ENCODE peak calls at places on chromosomes 11 and 22, in nine cellular contexts. H is PC-9; Y is AG04449; Q is uterus; A is Peyer's patch; E is glutamatergic neuron; U is bronchial epithelial cell; S is CD8-positive, alpha-beta T cell; P is IMR-90. G is an unnamed sample.

GRCh38 chr11:81915045-81915444 is 818.6 kb downstream of the FAM181B start:
- DNase-seq in E (no peak), Q (no peak), S (no peak), P (no peak), Y (no peak), A (no peak), U (no peak), H (no peak), G (no peak)

GRCh38 chr11:70540196-70540595 is 141.9 kb downstream of the CTTN start:
- DNase-seq in Y (no peak), A (peak), S (no peak), P (no peak), E (peak), H (no peak), U (no peak), Q (no peak), G (no peak)

GRCh38 chr11:88348870-88349269 is 11.3 kb upstream of the CTSC start:
- DNase-seq in Y (no peak), A (no peak), U (no peak), S (no peak), Q (no peak), E (no peak), P (peak), H (no peak), G (no peak)

GRCh38 chr11:123166095-123166559 is 28.9 kb downstream of the CLMP start:
- DNase-seq in P (peak), U (peak), E (peak), S (no peak), H (no peak), Q (peak), A (peak), Y (peak), G (no peak)

GRCh38 chr11:32266611-32267010 is 168.7 kb downstream of the WT1 start:
- DNase-seq in Q (no peak), Y (no peak), H (no peak), E (no peak), A (no peak), U (no peak), S (no peak), P (peak), G (no peak)

GRCh38 chr22:38865201-38866023 is 6.6 kb downstream of the CBX6 start:
- DNase-seq in S (no peak), E (no peak), Q (no peak), U (no peak), A (no peak), P (no peak), Y (no peak), H (no peak), G (peak)

GRCh38 chr22:46352691-46353386 is 17.3 kb downstream of the TRMU start:
- DNase-seq in Y (no peak), E (peak), H (peak), A (peak), S (no peak), P (peak), U (peak), Q (no peak), G (no peak)

GRCh38 chr11:3641701-3642070 is at the start of gene ART5:
- DNase-seq in S (no peak), P (no peak), A (no peak), U (no peak), H (no peak), Q (no peak), E (no peak), Y (no peak), G (no peak)

GRCh38 chr22:38718414-38718813 is 12.7 kb downstream of the GTPBP1 start:
- DNase-seq in U (peak), P (peak), Y (no peak), S (no peak), H (peak), Q (peak), E (peak), A (peak), G (no peak)

GRCh38 chr11:83438438-83438837 is 152.3 kb upstream of the CCDC90B start:
- DNase-seq in Q (no peak), P (no peak), A (no peak), Y (no peak), U (no peak), E (no peak), S (no peak), H (no peak), G (no peak)

GRCh38 chr11:47532597-47533213 is 20.2 kb downstream of the CELF1 start:
- DNase-seq in U (no peak), Y (no peak), P (peak), Q (no peak), H (no peak), A (no peak), E (no peak), S (no peak), G (no peak)

GRCh38 chr11:93936416-93936815 is 84.7 kb upstream of the HEPHL1 start:
- DNase-seq in Q (no peak), A (no peak), Y (no peak), U (no peak), H (no peak), E (no peak), S (no peak), P (no peak), G (no peak)

GRCh38 chr22:42180349-42180842 is 49.8 kb upstream of the CYP2D6 start:
- DNase-seq in A (no peak), P (peak), Q (peak), S (peak), H (no peak), Y (no peak), E (no peak), U (no peak), G (no peak)

GRCh38 chr11:8754241-8754640 is 71.6 kb downstream of the RPL27A start:
- DNase-seq in P (no peak), Y (no peak), S (no peak), Q (no peak), H (no peak), U (no peak), E (no peak), A (no peak), G (no peak)

GRCh38 chr22:19885841-19886592 is 31.3 kb upstream of the GNB1L start:
- DNase-seq in P (no peak), E (peak), U (no peak), S (no peak), H (no peak), Y (no peak), Q (no peak), A (peak), G (no peak)

GRCh38 chr22:46027219-46028068 is 50.5 kb upstream of the WNT7B start:
- DNase-seq in E (no peak), Q (peak), Y (no peak), S (no peak), H (peak), U (no peak), A (peak), P (no peak), G (no peak)

GRCh38 chr11:72278911-72279310 is 34.9 kb upstream of the PHOX2A start:
- DNase-seq in A (no peak), S (no peak), U (peak), E (no peak), P (peak), H (no peak), Q (no peak), Y (peak), G (no peak)

GRCh38 chr11:131616456-131616855 is 246.0 kb downstream of the NTM start:
- DNase-seq in Q (no peak), Y (no peak), P (no peak), S (no peak), A (no peak), U (no peak), H (no peak), E (no peak), G (no peak)

GRCh38 chr11:30143098-30143705 is 87.6 kb upstream of the FSHB start:
- DNase-seq in A (no peak), E (no peak), Q (no peak), Y (no peak), U (peak), S (no peak), P (peak), H (peak), G (no peak)

GRCh38 chr22:24429411-24430365 is 2.3 kb downstream of the ADORA2A start:
- DNase-seq in S (peak), P (peak), A (peak), U (no peak), E (peak), H (no peak), Y (no peak), Q (no peak), G (no peak)

GRCh38 chr11:9719949-9720646 is 56.2 kb downstream of the SWAP70 start:
- DNase-seq in Q (no peak), U (peak), H (no peak), E (no peak), A (no peak), P (no peak), S (no peak), Y (no peak), G (no peak)

GRCh38 chr11:46463701-46464100 is 72.1 kb upstream of the CHRM4 start:
- DNase-seq in E (no peak), H (no peak), S (no peak), Q (no peak), Y (no peak), A (no peak), P (no peak), U (no peak), G (no peak)

GRCh38 chr11:12126352-12127019 is 16.1 kb downstream of the MICAL2 start:
- DNase-seq in A (no peak), U (peak), E (no peak), H (peak), Y (peak), S (no peak), P (peak), Q (no peak), G (no peak)

GRCh38 chr22:21457023-21457787 is 10.0 kb upstream of the TMEM191C start:
- DNase-seq in S (no peak), Q (peak), P (peak), H (peak), A (no peak), U (peak), E (no peak), Y (no peak), G (no peak)

GRCh38 chr11:45930031-45930794 is 7.8 kb downstream of the LARGE2 start:
- DNase-seq in E (no peak), Y (no peak), H (peak), P (no peak), Q (no peak), A (peak), S (peak), U (peak), G (peak)

GRCh38 chr11:78140392-78141077 is 1.1 kb upstream of the ALG8 start:
- DNase-seq in U (no peak), E (no peak), H (no peak), Q (no peak), A (no peak), Y (no peak), P (no peak), S (no peak), G (no peak)

DNA sequence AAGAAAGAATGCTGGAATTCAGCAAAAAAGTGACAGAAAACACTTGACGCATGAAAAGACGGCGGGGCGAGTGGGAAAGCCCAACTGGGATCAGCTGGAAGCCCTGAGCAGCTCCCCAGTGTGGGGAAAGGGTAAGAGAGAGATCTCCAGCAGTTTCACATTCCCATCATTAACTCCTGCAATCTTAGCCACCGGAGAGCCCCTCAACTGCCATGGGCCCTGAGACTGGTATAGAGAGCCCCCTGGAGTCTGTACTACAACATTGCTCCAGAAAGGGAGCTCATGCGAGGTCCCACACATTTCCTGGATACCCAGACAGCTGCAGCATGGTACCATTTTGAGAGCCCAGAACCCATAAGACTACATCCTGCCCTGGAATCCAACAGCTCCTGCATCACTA is 31.1 kb downstream of the MRGPRX4 start:
- DNase-seq in E (peak), U (peak), S (no peak), A (no peak), P (peak), Y (no peak), Q (no peak), H (no peak), G (no peak)
- TF ChIP-seq CTCF in E (peak), U (peak), S (no peak), A (no peak), P (peak), Y (peak), Q (no peak), H (peak), G (no peak)

GRCh38 chr11:64803163-64803845 is at the start of gene MAP4K2:
- DNase-seq in P (peak), S (peak), H (peak), A (peak), E (peak), Y (no peak), U (peak), Q (peak), G (peak)
- TF ChIP-seq CTCF in P (peak), S (no peak), H (peak), A (peak), E (no peak), Y (peak), U (peak), Q (no peak), G (no peak)

GRCh38 chr22:36439481-36440271 is 41.8 kb downstream of the TXN2 start:
- DNase-seq in Y (peak), S (no peak), H (peak), A (no peak), P (peak), Q (peak), E (peak), U (peak), G (no peak)

GRCh38 chr22:36442506-36443197 is 38.8 kb downstream of the TXN2 start:
- DNase-seq in U (no peak), S (no peak), H (no peak), Y (no peak), A (peak), P (no peak), Q (no peak), E (no peak), G (no peak)

GRCh38 chr22:36445158-36445668 is 36.2 kb downstream of the TXN2 start:
- DNase-seq in H (no peak), U (no peak), P (peak), S (no peak), E (no peak), Q (peak), A (no peak), Y (no peak), G (no peak)

GRCh38 chr22:36443198-36443770 is 38.2 kb downstream of the TXN2 start:
- DNase-seq in E (no peak), P (no peak), U (no peak), A (no peak), S (no peak), Q (no peak), Y (no peak), H (no peak), G (no peak)

DNA sequence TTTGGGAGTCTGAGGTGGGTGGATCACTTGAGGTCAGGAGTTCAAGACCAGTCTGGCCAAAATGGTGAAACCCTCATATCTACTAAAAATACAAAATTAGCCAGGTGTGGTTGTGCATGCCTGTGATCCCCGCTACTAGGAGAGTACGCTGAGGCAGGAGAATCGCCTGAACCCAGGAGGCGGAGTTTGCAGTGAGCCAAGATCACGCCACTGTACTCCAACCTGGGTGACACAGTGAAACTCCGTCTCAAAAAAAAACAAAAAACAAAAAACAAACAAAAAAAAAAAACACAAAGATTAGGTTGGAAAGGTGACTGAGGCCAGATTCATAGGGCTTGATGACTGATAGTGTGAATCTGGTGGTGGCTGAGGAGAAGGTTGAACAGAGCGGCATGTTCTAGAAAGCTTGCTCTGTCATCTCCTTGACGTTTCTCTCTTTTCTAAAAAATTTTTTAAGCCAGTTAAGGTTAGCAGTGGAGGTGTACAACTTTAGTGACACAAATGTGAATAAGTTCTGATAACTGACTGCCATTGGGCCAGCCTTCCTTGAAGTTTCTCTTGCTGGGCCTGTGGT is 40.9 kb downstream of the TXN2 start:
- DNase-seq in Q (no peak), H (no peak), P (no peak), S (no peak), A (no peak), U (no peak), E (no peak), Y (no peak), G (no peak)
- TF ChIP-seq CTCF in Q (no peak), H (no peak), P (no peak), S (no peak), A (no peak), U (no peak), E (no peak), Y (no peak), G (no peak)

GRCh38 chr11:119153049-119153818 is 4.4 kb downstream of the ABCG4 start:
- DNase-seq in Q (no peak), Y (no peak), A (no peak), P (no peak), S (no peak), H (no peak), E (no peak), U (no peak), G (no peak)
- TF ChIP-seq CTCF in Q (no peak), Y (no peak), A (no peak), P (peak), S (no peak), H (no peak), E (no peak), U (no peak), G (no peak)

DNA sequence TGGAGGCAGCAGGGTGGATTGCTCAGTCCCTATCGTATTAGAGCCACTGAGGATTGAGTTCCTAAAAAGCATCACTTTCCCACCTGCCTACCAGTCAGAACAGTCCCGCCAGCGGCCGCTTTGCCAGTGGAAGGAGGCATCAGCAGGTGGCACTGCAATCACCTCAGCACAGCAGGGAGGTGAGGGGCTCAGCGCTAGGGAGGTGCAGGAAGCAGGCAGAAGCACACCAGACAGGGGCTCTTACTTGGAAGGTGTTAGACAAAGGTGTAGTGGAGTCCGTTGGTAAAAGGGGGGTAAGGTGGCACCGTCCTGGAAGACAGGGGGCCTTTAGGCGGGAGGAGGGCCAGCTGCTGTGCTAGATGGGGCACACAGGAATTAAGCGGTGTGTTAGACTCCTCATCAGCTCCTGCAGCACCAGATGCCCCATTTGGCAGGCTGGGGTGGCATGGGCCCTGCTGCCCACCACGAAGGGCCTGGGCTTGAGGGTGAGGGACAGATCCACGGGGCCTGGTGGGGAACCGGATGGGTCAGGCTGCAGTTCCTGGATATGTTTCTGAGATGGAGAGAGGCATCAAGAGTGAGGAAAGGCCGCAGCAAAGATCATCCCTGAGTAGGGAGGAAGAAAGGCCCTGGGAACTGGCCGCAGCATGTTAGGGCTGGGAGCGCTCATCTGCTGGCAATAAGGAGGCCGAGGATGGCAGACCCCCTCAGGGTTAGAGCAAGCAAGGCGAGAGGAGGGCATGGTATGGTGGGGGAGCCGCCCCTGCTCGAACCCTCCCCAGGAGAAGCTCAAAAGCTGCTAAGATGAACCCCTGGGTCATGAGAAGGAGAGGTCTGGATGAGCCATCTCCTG is 42.5 kb downstream of the C11orf58 start:
- DNase-seq in Y (no peak), Q (no peak), P (no peak), A (no peak), E (no peak), U (no peak), S (no peak), H (no peak), G (no peak)
- TF ChIP-seq CTCF in Y (no peak), Q (no peak), P (no peak), A (no peak), E (no peak), U (no peak), S (no peak), H (no peak), G (no peak)

GRCh38 chr11:61737636-61738386 is 14.6 kb upstream of the MYRF start:
- DNase-seq in Q (no peak), E (no peak), U (no peak), P (no peak), H (no peak), Y (no peak), S (no peak), A (no peak), G (no peak)
- TF ChIP-seq CTCF in Q (no peak), E (no peak), U (no peak), P (no peak), H (no peak), Y (no peak), S (no peak), A (no peak), G (no peak)

GRCh38 chr11:68584097-68584496 is 100.2 kb upstream of the GAL start:
- DNase-seq in S (peak), Y (no peak), Q (no peak), H (peak), E (peak), P (peak), U (peak), A (peak), G (peak)
- TF ChIP-seq CTCF in S (peak), Y (peak), Q (no peak), H (peak), E (peak), P (peak), U (peak), A (peak), G (peak)

GRCh38 chr11:76735841-76736240 is 47.3 kb upstream of the TSKU start:
- DNase-seq in Q (no peak), P (no peak), E (no peak), U (no peak), A (no peak), H (no peak), Y (no peak), S (no peak), G (no peak)
- TF ChIP-seq CTCF in Q (no peak), P (no peak), E (no peak), U (no peak), A (no peak), H (no peak), Y (no peak), S (no peak), G (no peak)

GRCh38 chr11:67615455-67616430 is 9.0 kb downstream of the NDUFV1 start:
- DNase-seq in A (peak), U (no peak), S (peak), H (peak), E (peak), Q (peak), P (no peak), Y (no peak), G (no peak)
- TF ChIP-seq CTCF in A (peak), U (peak), S (no peak), H (peak), E (peak), Q (no peak), P (peak), Y (peak), G (no peak)

G was measured in activated B cell treated with CpG ODN at 0.5 μM for 24 hours.